ENCODE peak calls at places on chromosomes 6 and 20, in nine cellular contexts. U, N, I, S, F, P, K, V and D are unnamed samples.

GRCh38 chr6:136971609-136972008 is 49.5 kb downstream of the SLC35D3 start:
- DNase-seq in U (no peak), I (no peak), S (no peak), F (no peak), P (no peak), N (no peak), K (no peak), V (no peak), D (no peak)

GRCh38 chr6:111038534-111039252 is 48.6 kb upstream of the SLC16A10 start:
- DNase-seq in V (no peak), P (no peak), S (no peak), N (no peak), F (peak; percentile 58), U (no peak), I (no peak), K (no peak), D (peak; percentile 55)

GRCh38 chr6:134676307-134677281 is 273.3 kb downstream of the ALDH8A1 start:
- DNase-seq in I (no peak), P (no peak), U (no peak), K (no peak), S (peak; percentile 56), N (no peak), V (no peak), F (no peak), D (no peak)

GRCh38 chr6:165717732-165718465 is 54.9 kb upstream of the PDE10A start:
- DNase-seq in I (no peak), K (no peak), F (no peak), N (peak; percentile 53), S (no peak), U (no peak), V (peak; percentile 35), P (no peak), D (no peak)

GRCh38 chr20:19735446-19735845 is 22.6 kb upstream of the RIN2 start:
- DNase-seq in V (peak; percentile 43), K (no peak), F (no peak), N (peak; percentile 94), S (peak; percentile 96), I (peak; percentile 65), P (peak; percentile 67), U (no peak), D (no peak)

GRCh38 chr6:168060521-168060931 is 18.5 kb downstream of the FRMD1 start:
- DNase-seq in N (no peak), P (no peak), U (peak; percentile 65), K (peak; percentile 68), I (peak; percentile 72), V (peak; percentile 63), S (peak; percentile 74), F (no peak), D (no peak)

GRCh38 chr20:23446505-23446904 is 6.2 kb downstream of the CST11 start:
- DNase-seq in K (peak; percentile 45), P (no peak), S (peak; percentile 78), F (peak; percentile 74), I (peak; percentile 49), U (peak; percentile 67), N (peak; percentile 71), V (no peak), D (peak; percentile 61)

GRCh38 chr20:49028684-49029083 is 17.4 kb upstream of the CSE1L start:
- DNase-seq in U (peak; percentile 42), S (peak; percentile 20), P (no peak), K (no peak), I (no peak), F (no peak), V (no peak), N (no peak), D (no peak)

GRCh38 chr6:133817460-133818047 is 71.4 kb upstream of the TCF21 start:
- DNase-seq in N (no peak), P (no peak), V (peak; percentile 33), K (peak; percentile 48), U (no peak), I (no peak), F (peak; percentile 20), S (no peak), D (peak; percentile 11)

GRCh38 chr20:49424536-49424935 is 57.9 kb downstream of the KCNB1 start:
- DNase-seq in I (no peak), F (no peak), S (no peak), V (no peak), N (no peak), P (no peak), K (peak; percentile 33), U (no peak), D (no peak)

GRCh38 chr20:6420336-6420735 is 297.5 kb upstream of the FERMT1 start:
- DNase-seq in V (no peak), S (peak; percentile 34), I (no peak), K (no peak), U (no peak), P (no peak), F (no peak), N (no peak), D (no peak)

GRCh38 chr6:57248311-57248895 is 26.3 kb upstream of the RAB23 start:
- DNase-seq in U (no peak), P (no peak), N (no peak), F (no peak), S (no peak), K (no peak), V (no peak), I (no peak), D (no peak)

GRCh38 chr6:81751388-81752083 is 945 bp downstream of the TENT5A start:
- DNase-seq in K (peak; percentile 52), N (peak; percentile 37), I (peak; percentile 75), V (peak; percentile 50), P (peak; percentile 69), S (peak; percentile 42), F (peak; percentile 27), U (peak; percentile 61), D (no peak)

GRCh38 chr6:156779206-156780116 is 2.3 kb downstream of the ARID1B start:
- DNase-seq in F (peak; percentile 58), U (peak; percentile 46), S (peak; percentile 48), I (peak; percentile 63), P (no peak), N (peak; percentile 34), K (peak; percentile 57), V (peak; percentile 43), D (peak; percentile 48)

GRCh38 chr6:125974214-125974866 is 12.0 kb upstream of the TRMT11 start:
- DNase-seq in I (no peak), U (peak; percentile 57), P (no peak), S (peak; percentile 66), K (no peak), V (no peak), N (peak; percentile 73), F (peak; percentile 50), D (no peak)

GRCh38 chr6:144145546-144145945 is 4.8 kb upstream of the STX11 start:
- DNase-seq in I (no peak), U (no peak), N (no peak), V (no peak), S (no peak), F (no peak), K (no peak), P (no peak), D (no peak)

DNA sequence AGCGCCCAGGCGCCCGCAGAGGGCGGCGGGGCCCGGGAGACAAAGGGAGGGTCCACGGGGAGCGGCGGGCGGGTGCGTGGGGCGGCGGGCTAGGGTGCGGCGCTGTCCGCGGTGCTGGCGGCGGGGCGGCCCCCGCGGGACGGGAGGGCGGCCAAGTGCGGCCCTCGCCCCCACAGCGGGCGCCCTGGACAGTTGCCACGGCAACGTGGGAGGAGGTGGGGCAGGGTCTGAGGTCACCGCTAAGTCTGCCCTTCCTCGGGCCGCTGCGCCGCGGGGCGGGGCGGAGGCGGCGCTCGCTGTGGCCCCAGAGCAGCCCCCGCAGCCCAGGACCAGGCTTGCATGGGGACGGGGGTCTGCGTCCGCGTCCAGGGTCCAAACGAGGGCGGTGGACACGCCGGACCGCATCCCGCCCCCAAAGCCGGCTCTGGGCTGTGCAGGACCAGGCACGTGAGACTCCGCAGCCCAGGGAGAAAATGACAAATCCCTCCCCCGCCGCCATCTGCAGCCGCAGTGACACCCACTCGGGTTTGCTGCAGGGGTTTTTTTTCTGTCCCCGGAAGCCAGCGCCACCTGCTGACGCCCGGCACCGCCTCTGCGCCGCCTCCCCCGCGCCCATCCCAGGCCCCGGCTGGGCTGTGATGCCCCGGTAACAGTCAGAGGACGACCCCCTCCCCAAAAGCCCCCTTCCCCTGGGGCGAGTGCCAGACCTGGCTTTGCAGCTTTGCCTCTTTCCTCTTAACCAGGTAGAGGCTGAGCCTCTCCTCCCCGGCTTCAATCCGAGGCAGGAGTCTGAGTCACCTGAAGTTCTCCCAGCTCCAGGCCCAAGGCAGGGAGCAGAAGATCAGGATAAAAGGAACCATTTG is 36.8 kb downstream of the YTHDF1 start:
- DNase-seq in U (peak; percentile 46), V (peak; percentile 75), F (peak; percentile 90), N (no peak), P (no peak), I (peak; percentile 46), S (peak; percentile 20), K (peak; percentile 81), D (peak; percentile 91)
- TF ChIP-seq CTCF in U (peak; percentile 41), V (peak; percentile 65), F (peak; percentile 84), N (peak; percentile 20), P (no peak), I (peak; percentile 33), S (peak; percentile 48), K (peak; percentile 18), D (peak; percentile 80)

DNA sequence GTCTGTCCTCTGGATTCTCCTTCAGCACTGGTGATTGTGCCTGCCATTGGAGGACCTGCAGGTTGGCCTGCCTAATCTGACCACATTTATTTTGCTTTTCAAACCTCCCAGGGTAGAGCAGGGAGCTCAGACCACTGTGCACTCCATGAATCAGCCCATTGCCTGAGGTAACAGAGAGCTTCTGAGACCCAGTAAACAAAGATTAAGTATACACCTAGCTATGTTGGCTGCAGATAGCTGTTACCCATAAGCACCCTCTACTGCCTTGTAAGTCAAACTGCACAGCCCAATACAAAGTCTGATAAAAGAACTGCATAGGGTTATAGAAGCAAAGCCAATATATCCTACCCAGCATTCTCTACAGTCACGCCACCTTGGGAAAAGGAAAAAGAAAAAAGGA is 338.7 kb downstream of the HTR1B start:
- DNase-seq in F (no peak), I (no peak), N (no peak), S (peak; percentile 9), V (no peak), P (no peak), K (no peak), U (peak; percentile 5), D (no peak)
- TF ChIP-seq CTCF in F (no peak), I (no peak), N (no peak), S (no peak), V (no peak), P (no peak), K (no peak), U (peak; percentile 18), D (no peak)

DNA sequence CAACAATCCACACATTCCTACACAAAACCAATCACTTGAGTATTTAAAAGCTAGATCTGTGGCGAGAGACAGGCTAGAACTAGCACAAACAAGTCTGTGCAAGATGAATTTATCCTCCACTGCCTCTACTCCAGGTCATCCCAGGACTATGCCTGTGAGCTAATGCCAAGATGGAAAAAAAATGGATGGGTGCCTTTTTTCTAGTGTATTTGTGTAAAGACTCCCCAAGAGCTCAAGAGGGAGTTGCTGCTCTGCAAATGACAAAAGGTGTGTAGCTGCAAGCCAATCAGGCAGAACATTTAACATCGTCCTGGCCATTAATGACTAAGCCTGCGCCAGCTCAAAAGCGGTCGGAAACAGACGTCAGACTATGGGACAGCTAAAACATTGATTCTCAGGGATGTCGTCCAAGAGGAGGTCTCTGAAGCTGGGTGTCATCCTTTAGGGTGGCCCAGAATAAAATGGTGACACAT is 21.9 kb downstream of the ATXN1 start:
- DNase-seq in U (no peak), I (no peak), F (no peak), K (no peak), V (no peak), S (peak; percentile 85), P (no peak), N (no peak), D (no peak)
- TF ChIP-seq CTCF in U (no peak), I (no peak), F (no peak), K (no peak), V (no peak), S (peak; percentile 9), P (no peak), N (no peak), D (no peak)

GRCh38 chr6:77264970-77265369 is 198.3 kb downstream of the HTR1B start:
- DNase-seq in U (no peak), S (no peak), N (no peak), V (no peak), F (no peak), K (no peak), P (no peak), I (no peak), D (no peak)
- TF ChIP-seq CTCF in U (no peak), S (no peak), N (no peak), V (no peak), F (no peak), K (no peak), P (no peak), I (no peak), D (no peak)